ENCODE peak calls at places on chromosome 10, in ten cellular contexts. One of them, this sample, is unnamed.

GRCh38 chr10:124827474-124827873 is 25.9 kb downstream of the ABRAXAS2 start:
- DNase-seq in mesendoderm: peak
- DNase-seq in AG09309: peak
- DNase-seq in kidney: no peak
- DNase-seq in right lobe of liver: no peak
- DNase-seq in adrenal gland: no peak
- DNase-seq in body of pancreas: no peak
- DNase-seq in HFF-Myc: no peak
- DNase-seq in aorta: no peak
- DNase-seq in A549: peak
- DNase-seq in this sample: no peak

GRCh38 chr10:78351283-78351682 is 317.6 kb downstream of the RPS24 start:
- DNase-seq in mesendoderm: no peak
- DNase-seq in AG09309: no peak
- DNase-seq in kidney: no peak
- DNase-seq in right lobe of liver: peak
- DNase-seq in adrenal gland: no peak
- DNase-seq in body of pancreas: no peak
- DNase-seq in HFF-Myc: no peak
- DNase-seq in aorta: no peak
- DNase-seq in A549: no peak
- DNase-seq in this sample: no peak

GRCh38 chr10:70494536-70494935 is 16.0 kb downstream of the PALD1 start:
- DNase-seq in mesendoderm: no peak
- DNase-seq in AG09309: no peak
- DNase-seq in kidney: no peak
- DNase-seq in right lobe of liver: no peak
- DNase-seq in adrenal gland: no peak
- DNase-seq in body of pancreas: no peak
- DNase-seq in HFF-Myc: no peak
- DNase-seq in aorta: no peak
- DNase-seq in A549: no peak
- DNase-seq in this sample: no peak

GRCh38 chr10:5480162-5480931 is 19.0 kb downstream of the CALML5 start:
- DNase-seq in mesendoderm: no peak
- DNase-seq in AG09309: no peak
- DNase-seq in kidney: no peak
- DNase-seq in right lobe of liver: peak
- DNase-seq in adrenal gland: no peak
- DNase-seq in body of pancreas: no peak
- DNase-seq in HFF-Myc: no peak
- DNase-seq in aorta: no peak
- DNase-seq in A549: no peak
- DNase-seq in this sample: no peak

GRCh38 chr10:72260588-72261322 is 13.0 kb upstream of the DDIT4 start:
- DNase-seq in mesendoderm: peak
- DNase-seq in AG09309: no peak
- DNase-seq in kidney: peak
- DNase-seq in right lobe of liver: peak
- DNase-seq in adrenal gland: peak
- DNase-seq in body of pancreas: peak
- DNase-seq in HFF-Myc: no peak
- DNase-seq in aorta: peak
- DNase-seq in A549: peak
- DNase-seq in this sample: peak

GRCh38 chr10:15473401-15473777 is 102.3 kb upstream of the FAM171A1 start:
- DNase-seq in mesendoderm: no peak
- DNase-seq in AG09309: no peak
- DNase-seq in kidney: no peak
- DNase-seq in right lobe of liver: no peak
- DNase-seq in adrenal gland: no peak
- DNase-seq in body of pancreas: no peak
- DNase-seq in HFF-Myc: no peak
- DNase-seq in aorta: no peak
- DNase-seq in A549: no peak
- DNase-seq in this sample: no peak

GRCh38 chr10:48926764-48927163 is 12.9 kb downstream of the LRRC18 start:
- DNase-seq in mesendoderm: peak
- DNase-seq in AG09309: no peak
- DNase-seq in kidney: no peak
- DNase-seq in right lobe of liver: no peak
- DNase-seq in adrenal gland: no peak
- DNase-seq in body of pancreas: no peak
- DNase-seq in HFF-Myc: no peak
- DNase-seq in aorta: no peak
- DNase-seq in A549: no peak
- DNase-seq in this sample: no peak

GRCh38 chr10:17882557-17882956 is 69.2 kb upstream of the SLC39A12 start:
- DNase-seq in mesendoderm: no peak
- DNase-seq in AG09309: no peak
- DNase-seq in kidney: no peak
- DNase-seq in right lobe of liver: no peak
- DNase-seq in adrenal gland: no peak
- DNase-seq in body of pancreas: no peak
- DNase-seq in HFF-Myc: no peak
- DNase-seq in aorta: no peak
- DNase-seq in A549: no peak
- DNase-seq in this sample: no peak

GRCh38 chr10:15220426-15220825 is 51.9 kb upstream of the NMT2 start:
- DNase-seq in mesendoderm: no peak
- DNase-seq in AG09309: no peak
- DNase-seq in kidney: no peak
- DNase-seq in right lobe of liver: no peak
- DNase-seq in adrenal gland: no peak
- DNase-seq in body of pancreas: no peak
- DNase-seq in HFF-Myc: no peak
- DNase-seq in aorta: no peak
- DNase-seq in A549: no peak
- DNase-seq in this sample: no peak

GRCh38 chr10:17181751-17182150 is 19.7 kb downstream of the TRDMT1 start:
- DNase-seq in mesendoderm: peak
- DNase-seq in AG09309: no peak
- DNase-seq in kidney: no peak
- DNase-seq in right lobe of liver: no peak
- DNase-seq in adrenal gland: no peak
- DNase-seq in body of pancreas: no peak
- DNase-seq in HFF-Myc: no peak
- DNase-seq in aorta: no peak
- DNase-seq in A549: no peak
- DNase-seq in this sample: no peak

GRCh38 chr10:6175329-6176055 is 27.2 kb upstream of the PFKFB3 start:
- DNase-seq in mesendoderm: no peak
- DNase-seq in AG09309: no peak
- DNase-seq in kidney: no peak
- DNase-seq in right lobe of liver: no peak
- DNase-seq in adrenal gland: no peak
- DNase-seq in body of pancreas: no peak
- DNase-seq in HFF-Myc: no peak
- DNase-seq in aorta: no peak
- DNase-seq in A549: no peak
- DNase-seq in this sample: no peak

DNA sequence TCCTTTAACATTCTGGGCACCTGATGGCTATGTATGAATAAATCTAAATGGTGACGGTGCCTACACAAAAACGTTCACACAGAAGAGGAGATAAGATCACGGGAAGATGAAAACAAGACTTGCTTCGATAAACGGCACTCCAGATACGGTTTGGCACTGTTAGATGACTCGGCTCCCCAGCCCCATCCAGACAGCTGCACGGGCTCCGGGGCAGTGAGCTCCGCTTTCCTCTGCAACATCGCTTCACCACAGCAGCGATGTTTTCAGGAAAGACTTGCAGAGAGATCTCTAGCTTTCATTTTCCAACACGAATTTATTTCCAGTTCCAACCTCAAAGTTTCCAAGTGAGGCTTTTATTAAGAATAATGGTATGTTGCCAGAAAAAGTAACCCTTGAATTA is 132.1 kb downstream of the KLF6 start:
- DNase-seq in mesendoderm: no peak
- DNase-seq in AG09309: no peak
- DNase-seq in kidney: no peak
- DNase-seq in right lobe of liver: no peak
- DNase-seq in adrenal gland: no peak
- DNase-seq in body of pancreas: no peak
- DNase-seq in HFF-Myc: no peak
- DNase-seq in aorta: no peak
- DNase-seq in A549: no peak
- DNase-seq in this sample: no peak
- H3K4me3 ChIP-seq in mesendoderm: no peak
- H3K4me3 ChIP-seq in AG09309: peak
- H3K4me3 ChIP-seq in kidney: no peak
- H3K4me3 ChIP-seq in right lobe of liver: no peak
- H3K4me3 ChIP-seq in adrenal gland: no peak
- H3K4me3 ChIP-seq in body of pancreas: no peak
- H3K4me3 ChIP-seq in HFF-Myc: no peak
- H3K4me3 ChIP-seq in aorta: no peak
- H3K4me3 ChIP-seq in A549: no peak
- H3K4me3 ChIP-seq in this sample: no peak

GRCh38 chr10:35342381-35342780 is 6.1 kb downstream of the CCNY start:
- DNase-seq in mesendoderm: no peak
- DNase-seq in AG09309: no peak
- DNase-seq in kidney: no peak
- DNase-seq in right lobe of liver: no peak
- DNase-seq in adrenal gland: no peak
- DNase-seq in body of pancreas: no peak
- DNase-seq in HFF-Myc: no peak
- DNase-seq in aorta: no peak
- DNase-seq in A549: no peak
- DNase-seq in this sample: no peak
- H3K4me3 ChIP-seq in mesendoderm: no peak
- H3K4me3 ChIP-seq in AG09309: no peak
- H3K4me3 ChIP-seq in kidney: no peak
- H3K4me3 ChIP-seq in right lobe of liver: no peak
- H3K4me3 ChIP-seq in adrenal gland: no peak
- H3K4me3 ChIP-seq in body of pancreas: no peak
- H3K4me3 ChIP-seq in HFF-Myc: no peak
- H3K4me3 ChIP-seq in aorta: no peak
- H3K4me3 ChIP-seq in A549: no peak
- H3K4me3 ChIP-seq in this sample: no peak

DNA sequence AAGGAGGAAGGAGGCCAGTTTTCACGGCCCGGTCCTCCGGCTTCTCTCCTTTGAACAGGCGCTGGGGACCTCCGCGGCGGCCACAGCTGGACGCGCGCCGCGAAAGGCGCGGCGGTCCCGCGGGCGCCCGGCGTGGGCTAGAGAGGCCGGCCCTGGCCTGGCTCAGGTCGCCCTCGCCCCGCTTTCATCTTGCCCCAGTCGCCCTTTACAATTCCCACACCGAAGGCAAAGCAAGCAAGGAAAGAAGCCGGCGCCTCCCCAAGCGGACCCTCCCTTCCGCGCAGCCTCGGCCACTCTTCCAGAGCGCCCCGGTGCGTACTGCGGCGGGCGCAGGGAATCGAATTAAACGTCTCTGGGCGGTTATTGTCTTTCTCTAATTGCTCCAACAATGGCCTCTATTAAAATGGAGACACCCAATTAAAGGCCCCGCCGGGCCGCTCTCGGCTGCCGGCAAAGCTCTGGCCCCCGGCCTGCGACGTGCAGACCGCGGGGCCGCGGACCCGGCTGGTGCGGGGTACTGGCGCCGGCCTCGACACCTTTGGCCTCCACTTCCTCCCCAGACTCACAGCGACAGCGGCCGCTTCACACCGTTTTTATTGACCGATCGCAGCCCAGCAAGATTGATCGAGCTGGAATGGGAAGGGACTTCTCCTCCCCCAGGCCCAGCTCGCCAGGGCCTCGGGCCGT is 4.5 kb upstream of the GATA3 start:
- DNase-seq in mesendoderm: peak
- DNase-seq in AG09309: no peak
- DNase-seq in kidney: peak
- DNase-seq in right lobe of liver: no peak
- DNase-seq in adrenal gland: no peak
- DNase-seq in body of pancreas: no peak
- DNase-seq in HFF-Myc: no peak
- DNase-seq in aorta: peak
- DNase-seq in A549: peak
- DNase-seq in this sample: no peak
- H3K4me3 ChIP-seq in mesendoderm: peak
- H3K4me3 ChIP-seq in AG09309: peak
- H3K4me3 ChIP-seq in kidney: peak
- H3K4me3 ChIP-seq in right lobe of liver: peak
- H3K4me3 ChIP-seq in adrenal gland: peak
- H3K4me3 ChIP-seq in body of pancreas: no peak
- H3K4me3 ChIP-seq in HFF-Myc: peak
- H3K4me3 ChIP-seq in aorta: peak
- H3K4me3 ChIP-seq in A549: peak
- H3K4me3 ChIP-seq in this sample: peak

GRCh38 chr10:34299105-34299611 is 515.9 kb downstream of the PARD3 start:
- DNase-seq in mesendoderm: no peak
- DNase-seq in AG09309: no peak
- DNase-seq in kidney: no peak
- DNase-seq in right lobe of liver: no peak
- DNase-seq in adrenal gland: no peak
- DNase-seq in body of pancreas: no peak
- DNase-seq in HFF-Myc: no peak
- DNase-seq in aorta: no peak
- DNase-seq in A549: no peak
- DNase-seq in this sample: no peak

GRCh38 chr10:34305189-34305588 is 509.9 kb downstream of the PARD3 start:
- DNase-seq in mesendoderm: peak
- DNase-seq in AG09309: no peak
- DNase-seq in kidney: no peak
- DNase-seq in right lobe of liver: no peak
- DNase-seq in adrenal gland: no peak
- DNase-seq in body of pancreas: no peak
- DNase-seq in HFF-Myc: no peak
- DNase-seq in aorta: no peak
- DNase-seq in A549: peak
- DNase-seq in this sample: no peak

GRCh38 chr10:34297551-34298370 is 517.3 kb downstream of the PARD3 start:
- DNase-seq in mesendoderm: no peak
- DNase-seq in AG09309: no peak
- DNase-seq in kidney: no peak
- DNase-seq in right lobe of liver: no peak
- DNase-seq in adrenal gland: no peak
- DNase-seq in body of pancreas: no peak
- DNase-seq in HFF-Myc: no peak
- DNase-seq in aorta: no peak
- DNase-seq in A549: no peak
- DNase-seq in this sample: no peak

GRCh38 chr10:34298371-34298818 is 516.7 kb downstream of the PARD3 start:
- DNase-seq in mesendoderm: no peak
- DNase-seq in AG09309: no peak
- DNase-seq in kidney: no peak
- DNase-seq in right lobe of liver: no peak
- DNase-seq in adrenal gland: no peak
- DNase-seq in body of pancreas: no peak
- DNase-seq in HFF-Myc: no peak
- DNase-seq in aorta: no peak
- DNase-seq in A549: no peak
- DNase-seq in this sample: no peak

DNA sequence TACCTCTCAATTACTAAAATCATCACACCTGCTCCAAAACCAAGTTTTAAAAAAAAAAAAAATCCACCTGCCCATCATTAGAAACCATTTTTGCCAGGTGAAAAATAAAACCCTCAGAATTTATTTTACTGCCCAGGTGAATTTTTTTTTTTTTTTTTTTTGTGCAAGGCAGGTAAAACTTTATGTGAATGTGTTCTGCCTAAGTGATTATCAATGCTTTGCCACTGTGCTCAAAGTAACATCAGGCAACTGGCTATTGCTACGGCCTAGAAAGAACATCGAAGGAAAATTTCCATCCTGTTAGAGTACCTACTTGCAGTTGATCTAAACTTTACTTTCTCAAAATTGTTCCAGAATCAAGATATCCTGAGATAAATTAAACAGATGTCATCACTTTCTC is 512.1 kb downstream of the PARD3 start:
- DNase-seq in mesendoderm: no peak
- DNase-seq in AG09309: no peak
- DNase-seq in kidney: no peak
- DNase-seq in right lobe of liver: no peak
- DNase-seq in adrenal gland: no peak
- DNase-seq in body of pancreas: no peak
- DNase-seq in HFF-Myc: no peak
- DNase-seq in aorta: no peak
- DNase-seq in A549: no peak
- DNase-seq in this sample: no peak
- H3K4me3 ChIP-seq in mesendoderm: no peak
- H3K4me3 ChIP-seq in AG09309: no peak
- H3K4me3 ChIP-seq in kidney: no peak
- H3K4me3 ChIP-seq in right lobe of liver: no peak
- H3K4me3 ChIP-seq in adrenal gland: no peak
- H3K4me3 ChIP-seq in body of pancreas: no peak
- H3K4me3 ChIP-seq in HFF-Myc: no peak
- H3K4me3 ChIP-seq in aorta: no peak
- H3K4me3 ChIP-seq in A549: no peak
- H3K4me3 ChIP-seq in this sample: no peak

This sample was measured in RWPE2.